ENCODE peak calls at places on chromosomes 12 and 14, in four cellular contexts. T, A, W and V are unnamed samples. For H3K36me3 and H3K27me3, the result is how much of the 10 kb centered on the place peaks cover.

GRCh38 chr12:54173066-54173726 is 15.6 kb downstream of the SMUG1 start:
- DNase-seq in T (peak), A (peak), W (no peak), V (peak)

GRCh38 chr14:103136076-103136340 is 12.7 kb downstream of the TNFAIP2 start:
- DNase-seq in T (no peak), A (no peak), W (no peak), V (no peak)

GRCh38 chr12:105257321-105257728 is 21.4 kb upstream of the APPL2 start:
- DNase-seq in T (peak), A (no peak), W (no peak), V (no peak)

GRCh38 chr12:114396153-114396868 is 9.6 kb downstream of the TBX5 start:
- DNase-seq in T (no peak), A (no peak), W (no peak), V (no peak)

GRCh38 chr12:125267114-125267513 is 201.9 kb downstream of the AACS start:
- DNase-seq in T (no peak), A (no peak), W (no peak), V (no peak)

GRCh38 chr14:104681689-104682074 is 7.7 kb upstream of the INF2 start:
- DNase-seq in T (peak), A (peak), W (peak), V (peak)

GRCh38 chr14:68692916-68693771 is 99.7 kb downstream of the ZFP36L1 start:
- DNase-seq in T (peak), A (no peak), W (no peak), V (no peak)

GRCh38 chr12:53052419-53053222 is 2.8 kb downstream of the TNS2 start:
- DNase-seq in T (peak), A (peak), W (peak), V (no peak)

GRCh38 chr14:21200752-21201461 is 45.0 kb upstream of the OR5AU1 start:
- DNase-seq in T (no peak), A (no peak), W (no peak), V (no peak)

GRCh38 chr12:32273063-32273521 is 126.3 kb upstream of the FGD4 start:
- DNase-seq in T (no peak), A (no peak), W (no peak), V (no peak)
- H3K4me3 ChIP-seq in T (no peak), A (no peak), W (no peak), V (no peak)

GRCh38 chr12:113162102-113163029 is 12.8 kb downstream of the CFAP73 start:
- DNase-seq in T (no peak), A (no peak), W (no peak), V (no peak)
- H3K36me3 ChIP-seq in T (under half), A (under half), W (under half), V (half or more)

DNA sequence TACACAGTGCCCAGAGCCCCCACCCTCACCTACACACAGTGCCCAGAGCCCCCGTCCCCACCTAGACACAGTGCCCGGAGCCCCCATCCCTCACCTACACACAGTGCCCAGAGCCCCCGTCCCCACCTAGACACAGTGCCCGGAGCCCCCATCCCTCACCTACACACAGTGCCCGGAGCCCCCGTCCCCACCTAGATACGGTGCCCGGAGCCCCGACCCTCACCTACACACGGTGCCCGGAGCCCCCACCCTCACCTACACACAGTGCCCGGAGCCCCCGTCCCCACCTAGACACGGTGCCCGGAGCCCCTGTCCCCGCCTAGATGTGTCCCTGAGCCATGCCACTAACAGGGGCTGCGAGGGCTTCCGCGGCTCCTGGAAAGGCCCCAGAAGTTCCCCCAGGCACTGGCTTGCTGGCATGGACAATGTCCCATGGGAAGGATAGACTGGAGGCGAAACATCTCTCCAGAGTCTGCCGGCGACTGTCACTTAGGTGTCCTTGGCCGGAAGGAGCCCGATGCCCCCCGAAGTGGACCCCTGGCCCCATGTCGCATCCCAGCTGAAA is 146.0 kb downstream of the PIWIL1 start:
- DNase-seq in T (no peak), A (no peak), W (no peak), V (no peak)
- H3K27me3 ChIP-seq in T (under half), A (under half), W (under half), V (under half)

GRCh38 chr12:3117144-3117581 is 40.0 kb downstream of the TSPAN9 start:
- DNase-seq in T (peak), A (no peak), W (no peak), V (no peak)
- H3K4me3 ChIP-seq in T (no peak), A (no peak), W (no peak), V (no peak)

GRCh38 chr14:100903672-100904185 is at the start of gene RTL1:
- DNase-seq in T (no peak), A (peak), W (no peak), V (no peak)
- H3K36me3 ChIP-seq in T (under half), A (under half), W (under half), V (under half)

GRCh38 chr14:23663711-23664110 is 27.5 kb downstream of the DHRS2 start:
- DNase-seq in T (no peak), A (no peak), W (no peak), V (no peak)

GRCh38 chr14:23663127-23663526 is 27.0 kb downstream of the DHRS2 start:
- DNase-seq in T (no peak), A (no peak), W (no peak), V (no peak)

GRCh38 chr14:23665302-23666016 is 29.3 kb downstream of the DHRS2 start:
- DNase-seq in T (no peak), A (no peak), W (no peak), V (no peak)

GRCh38 chr14:23667134-23667533 is 31.0 kb downstream of the DHRS2 start:
- DNase-seq in T (no peak), A (no peak), W (no peak), V (no peak)

DNA sequence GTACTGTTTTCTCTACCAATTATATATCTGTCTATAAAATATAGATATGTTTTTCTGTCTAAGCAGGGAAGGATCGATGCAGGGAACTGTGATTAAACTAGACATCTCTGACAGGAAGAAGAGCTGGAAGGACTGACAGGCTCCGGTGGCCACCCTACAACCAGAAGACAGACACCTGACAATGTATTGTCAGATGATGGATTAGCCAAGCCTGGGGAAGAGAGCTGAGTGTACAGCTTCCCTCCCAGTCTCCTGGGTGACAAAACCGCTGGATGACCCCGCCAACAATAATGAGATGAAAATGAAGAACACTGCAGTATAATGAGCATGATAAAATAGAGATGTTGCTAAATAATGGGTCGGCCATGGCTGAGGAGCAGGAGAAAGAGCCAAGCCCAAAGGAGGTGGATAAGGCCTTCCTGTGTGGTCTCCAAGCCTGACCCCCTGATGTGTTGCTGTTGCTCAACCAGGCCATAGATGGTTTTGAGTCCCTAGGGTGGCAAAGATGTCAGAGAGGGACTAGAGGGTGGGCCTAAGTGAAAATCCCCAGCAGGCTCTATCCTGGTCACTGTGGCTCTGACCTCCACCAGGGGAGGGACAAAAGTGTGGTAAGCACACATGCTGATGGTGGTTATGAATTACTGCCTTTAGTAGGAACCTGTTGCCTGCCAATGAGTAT is 28.2 kb downstream of the DHRS2 start:
- DNase-seq in T (no peak), A (no peak), W (no peak), V (no peak)
- H3K27me3 ChIP-seq in T (under half), A (under half), W (under half), V (under half)

GRCh38 chr12:4252595-4252994 is 21.0 kb upstream of the CCND2 start:
- DNase-seq in T (no peak), A (no peak), W (no peak), V (no peak)
- H3K4me3 ChIP-seq in T (no peak), A (no peak), W (no peak), V (no peak)

GRCh38 chr12:131766382-131767107 is 55.7 kb downstream of the SFSWAP start:
- DNase-seq in T (no peak), A (no peak), W (no peak), V (no peak)
- H3K36me3 ChIP-seq in T (under half), A (under half), W (under half), V (half or more)